ENCODE peak calls at places on chromosomes 12 and 14, in five cellular contexts. One of them, this sample, is unnamed.

GRCh38 chr14:71711619-71712018 is 220.6 kb upstream of the RGS6 start:
- DNase-seq in H1: no peak
- DNase-seq in GM12878: no peak
- DNase-seq in A549: no peak
- DNase-seq in transverse colon: no peak
- DNase-seq in this sample: no peak

GRCh38 chr14:70789961-70790360 is 19.4 kb downstream of the MAP3K9 start:
- DNase-seq in transverse colon: no peak
- DNase-seq in H1: no peak
- DNase-seq in A549: no peak
- DNase-seq in GM12878: no peak
- DNase-seq in this sample: no peak

GRCh38 chr14:75059642-75060041 is 4.2 kb downstream of the ACYP1 start:
- DNase-seq in A549: no peak
- DNase-seq in transverse colon: no peak
- DNase-seq in GM12878: no peak
- DNase-seq in H1: no peak
- DNase-seq in this sample: no peak

GRCh38 chr12:188910-189621 is 24.9 kb downstream of the SLC6A12 start:
- DNase-seq in H1: peak
- DNase-seq in GM12878: no peak
- DNase-seq in transverse colon: peak
- DNase-seq in A549: peak
- DNase-seq in this sample: no peak

GRCh38 chr12:103128862-103129501 is 171.5 kb downstream of the ASCL1 start:
- DNase-seq in GM12878: no peak
- DNase-seq in transverse colon: no peak
- DNase-seq in A549: no peak
- DNase-seq in H1: no peak
- DNase-seq in this sample: no peak

GRCh38 chr14:51562816-51563215 is 88.9 kb upstream of the FRMD6 start:
- DNase-seq in transverse colon: no peak
- DNase-seq in A549: peak
- DNase-seq in GM12878: no peak
- DNase-seq in H1: no peak
- DNase-seq in this sample: no peak

GRCh38 chr12:1552171-1552570 is 42.2 kb downstream of the FBXL14 start:
- DNase-seq in GM12878: no peak
- DNase-seq in transverse colon: no peak
- DNase-seq in A549: no peak
- DNase-seq in H1: no peak
- DNase-seq in this sample: no peak

GRCh38 chr12:53552346-53553327 is 45.4 kb upstream of the NPFF start:
- DNase-seq in transverse colon: no peak
- DNase-seq in H1: no peak
- DNase-seq in A549: no peak
- DNase-seq in GM12878: no peak
- DNase-seq in this sample: no peak

GRCh38 chr14:63867926-63868921 is 15.4 kb downstream of the SYNE2 start:
- DNase-seq in GM12878: peak
- DNase-seq in transverse colon: no peak
- DNase-seq in A549: no peak
- DNase-seq in H1: no peak
- DNase-seq in this sample: no peak

GRCh38 chr14:94671870-94672444 is 59.8 kb downstream of the SERPINA3 start:
- DNase-seq in GM12878: no peak
- DNase-seq in H1: no peak
- DNase-seq in transverse colon: no peak
- DNase-seq in A549: no peak
- DNase-seq in this sample: no peak

GRCh38 chr12:129964300-129964699 is 60.5 kb upstream of the TMEM132D start:
- DNase-seq in transverse colon: no peak
- DNase-seq in H1: no peak
- DNase-seq in A549: no peak
- DNase-seq in GM12878: no peak
- DNase-seq in this sample: no peak

GRCh38 chr12:50157259-50157658 is 9.9 kb downstream of the CERS5 start:
- DNase-seq in GM12878: no peak
- DNase-seq in transverse colon: no peak
- DNase-seq in H1: no peak
- DNase-seq in A549: no peak
- DNase-seq in this sample: no peak

GRCh38 chr12:118061876-118062791 is 1.2 kb upstream of the WSB2 start:
- DNase-seq in H1: peak
- DNase-seq in GM12878: no peak
- DNase-seq in transverse colon: peak
- DNase-seq in A549: peak
- DNase-seq in this sample: peak

GRCh38 chr12:92295523-92295922 is 149.9 kb upstream of the BTG1 start:
- DNase-seq in A549: peak
- DNase-seq in GM12878: no peak
- DNase-seq in H1: no peak
- DNase-seq in transverse colon: no peak
- DNase-seq in this sample: no peak

GRCh38 chr14:91252901-91253794 is 8.6 kb upstream of the GPR68 start:
- DNase-seq in H1: peak
- DNase-seq in GM12878: no peak
- DNase-seq in A549: no peak
- DNase-seq in transverse colon: peak
- DNase-seq in this sample: peak

GRCh38 chr14:52272375-52272774 is 4.9 kb downstream of the PTGDR start:
- DNase-seq in A549: peak
- DNase-seq in H1: peak
- DNase-seq in transverse colon: peak
- DNase-seq in GM12878: no peak
- DNase-seq in this sample: no peak

GRCh38 chr12:2924019-2924418 is 33.3 kb downstream of the TULP3 start:
- DNase-seq in transverse colon: no peak
- DNase-seq in GM12878: no peak
- DNase-seq in A549: no peak
- DNase-seq in H1: no peak
- DNase-seq in this sample: no peak

GRCh38 chr14:90496379-90496778 is 99.5 kb downstream of the CALM1 start:
- DNase-seq in transverse colon: no peak
- DNase-seq in A549: no peak
- DNase-seq in GM12878: no peak
- DNase-seq in H1: peak
- DNase-seq in this sample: no peak

GRCh38 chr12:93583993-93584392 is 11.5 kb downstream of the SOCS2 start:
- DNase-seq in H1: no peak
- DNase-seq in A549: no peak
- DNase-seq in GM12878: no peak
- DNase-seq in transverse colon: no peak
- DNase-seq in this sample: no peak

GRCh38 chr12:6570264-6570887 is 2.3 kb upstream of the NOP2 start:
- DNase-seq in A549: peak
- DNase-seq in transverse colon: peak
- DNase-seq in H1: peak
- DNase-seq in GM12878: no peak
- DNase-seq in this sample: peak

GRCh38 chr12:116800918-116801317 is 62.8 kb downstream of the RNFT2 start:
- DNase-seq in transverse colon: no peak
- DNase-seq in GM12878: no peak
- DNase-seq in H1: no peak
- DNase-seq in A549: no peak
- DNase-seq in this sample: no peak

GRCh38 chr12:125434936-125435443 is 369.8 kb downstream of the AACS start:
- DNase-seq in GM12878: peak
- DNase-seq in A549: no peak
- DNase-seq in H1: no peak
- DNase-seq in transverse colon: no peak
- DNase-seq in this sample: no peak

GRCh38 chr12:40701756-40702155 is 9.5 kb downstream of the CNTN1 start:
- DNase-seq in H1: no peak
- DNase-seq in transverse colon: no peak
- DNase-seq in A549: no peak
- DNase-seq in GM12878: no peak
- DNase-seq in this sample: no peak

GRCh38 chr12:8678661-8679111 is 16.1 kb upstream of the MFAP5 start:
- DNase-seq in A549: no peak
- DNase-seq in H1: no peak
- DNase-seq in GM12878: no peak
- DNase-seq in transverse colon: no peak
- DNase-seq in this sample: no peak

GRCh38 chr12:57280234-57281062 is 29.5 kb upstream of the STAC3 start:
- DNase-seq in H1: no peak
- DNase-seq in transverse colon: peak
- DNase-seq in A549: peak
- DNase-seq in GM12878: peak
- DNase-seq in this sample: peak

GRCh38 chr14:33332497-33332896 is 393.8 kb downstream of the NPAS3 start:
- DNase-seq in A549: no peak
- DNase-seq in H1: no peak
- DNase-seq in transverse colon: no peak
- DNase-seq in GM12878: no peak
- DNase-seq in this sample: no peak

GRCh38 chr12:108418162-108418561 is 79.1 kb upstream of the CMKLR1 start:
- DNase-seq in A549: peak
- DNase-seq in H1: no peak
- DNase-seq in GM12878: no peak
- DNase-seq in transverse colon: no peak
- DNase-seq in this sample: no peak

GRCh38 chr14:75361751-75362433 is 65.9 kb upstream of the JDP2 start:
- DNase-seq in GM12878: no peak
- DNase-seq in H1: no peak
- DNase-seq in transverse colon: no peak
- DNase-seq in A549: no peak
- DNase-seq in this sample: peak

GRCh38 chr12:127809236-127809635 is 457.7 kb upstream of the TMEM132C start:
- DNase-seq in transverse colon: no peak
- DNase-seq in A549: peak
- DNase-seq in H1: no peak
- DNase-seq in GM12878: no peak
- DNase-seq in this sample: no peak

GRCh38 chr12:24724765-24725307 is 224.1 kb downstream of the BCAT1 start:
- DNase-seq in A549: no peak
- DNase-seq in GM12878: no peak
- DNase-seq in H1: no peak
- DNase-seq in transverse colon: no peak
- DNase-seq in this sample: no peak

GRCh38 chr12:111767362-111768158 is 827 bp downstream of the ALDH2 start:
- DNase-seq in GM12878: no peak
- DNase-seq in A549: peak
- DNase-seq in H1: no peak
- DNase-seq in transverse colon: peak
- DNase-seq in this sample: no peak

DNA sequence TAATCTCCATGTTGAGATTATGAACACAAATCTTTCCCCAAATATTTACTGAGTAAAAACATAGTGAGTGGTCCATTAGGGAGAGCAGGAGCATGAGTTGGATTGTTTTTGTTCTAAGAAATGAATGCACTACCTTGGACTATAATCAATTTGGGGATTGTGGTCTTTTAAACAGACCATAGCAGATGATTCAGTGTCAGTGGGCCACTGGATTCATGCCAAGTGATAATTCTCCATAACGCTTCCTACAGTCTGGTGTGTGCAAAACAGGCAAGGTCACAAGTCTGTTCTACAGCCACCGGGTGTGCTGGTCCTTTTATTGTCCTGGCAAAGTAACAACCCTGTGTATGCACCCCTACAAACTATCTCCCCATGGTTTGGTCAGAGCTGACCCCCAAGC is 266.3 kb downstream of the APAF1 start:
- DNase-seq in transverse colon: no peak
- DNase-seq in H1: no peak
- DNase-seq in A549: no peak
- DNase-seq in GM12878: no peak
- DNase-seq in this sample: no peak
- TF ChIP-seq POLR2A in transverse colon: no peak
- TF ChIP-seq POLR2A in H1: no peak
- TF ChIP-seq POLR2A in A549: no peak
- TF ChIP-seq POLR2A in GM12878: no peak
- TF ChIP-seq POLR2A in this sample: no peak

GRCh38 chr12:75660805-75661404 is 149.5 kb upstream of the KRR1 start:
- DNase-seq in H1: no peak
- DNase-seq in GM12878: no peak
- DNase-seq in transverse colon: no peak
- DNase-seq in A549: peak
- DNase-seq in this sample: no peak
- TF ChIP-seq POLR2A in H1: no peak
- TF ChIP-seq POLR2A in GM12878: no peak
- TF ChIP-seq POLR2A in transverse colon: no peak
- TF ChIP-seq POLR2A in A549: no peak
- TF ChIP-seq POLR2A in this sample: no peak

GRCh38 chr14:35366521-35366976 is 38.0 kb downstream of the NFKBIA start:
- DNase-seq in H1: no peak
- DNase-seq in transverse colon: no peak
- DNase-seq in A549: no peak
- DNase-seq in GM12878: no peak
- DNase-seq in this sample: no peak

GRCh38 chr14:35366048-35366428 is 38.5 kb downstream of the NFKBIA start:
- DNase-seq in GM12878: no peak
- DNase-seq in A549: no peak
- DNase-seq in transverse colon: no peak
- DNase-seq in H1: no peak
- DNase-seq in this sample: no peak

GRCh38 chr14:35362911-35363374 is 41.6 kb downstream of the NFKBIA start:
- DNase-seq in H1: no peak
- DNase-seq in transverse colon: no peak
- DNase-seq in A549: no peak
- DNase-seq in GM12878: no peak
- DNase-seq in this sample: peak

GRCh38 chr14:35367056-35367372 is 37.5 kb downstream of the NFKBIA start:
- DNase-seq in A549: no peak
- DNase-seq in H1: no peak
- DNase-seq in GM12878: no peak
- DNase-seq in transverse colon: no peak
- DNase-seq in this sample: no peak

GRCh38 chr14:35365130-35366047 is 39.2 kb downstream of the NFKBIA start:
- DNase-seq in GM12878: no peak
- DNase-seq in transverse colon: peak
- DNase-seq in H1: no peak
- DNase-seq in A549: peak
- DNase-seq in this sample: peak
- TF ChIP-seq POLR2A in GM12878: no peak
- TF ChIP-seq POLR2A in transverse colon: no peak
- TF ChIP-seq POLR2A in H1: no peak
- TF ChIP-seq POLR2A in A549: no peak
- TF ChIP-seq POLR2A in this sample: peak

GRCh38 chr14:23633160-23633701 is 2.9 kb upstream of the DHRS2 start:
- DNase-seq in H1: no peak
- DNase-seq in A549: no peak
- DNase-seq in transverse colon: no peak
- DNase-seq in GM12878: no peak
- DNase-seq in this sample: no peak

GRCh38 chr14:23639048-23639890 is 3.1 kb downstream of the DHRS2 start:
- DNase-seq in GM12878: no peak
- DNase-seq in A549: no peak
- DNase-seq in transverse colon: no peak
- DNase-seq in H1: no peak
- DNase-seq in this sample: no peak

GRCh38 chr14:23639891-23640523 is 3.8 kb downstream of the DHRS2 start:
- DNase-seq in transverse colon: no peak
- DNase-seq in A549: no peak
- DNase-seq in GM12878: no peak
- DNase-seq in H1: no peak
- DNase-seq in this sample: no peak

GRCh38 chr14:23638414-23639047 is 2.4 kb downstream of the DHRS2 start:
- DNase-seq in transverse colon: no peak
- DNase-seq in GM12878: no peak
- DNase-seq in H1: no peak
- DNase-seq in A549: no peak
- DNase-seq in this sample: no peak

GRCh38 chr14:23636317-23637211 is at the start of gene DHRS2:
- DNase-seq in GM12878: no peak
- DNase-seq in H1: no peak
- DNase-seq in A549: no peak
- DNase-seq in transverse colon: no peak
- DNase-seq in this sample: no peak
- TF ChIP-seq POLR2A in GM12878: no peak
- TF ChIP-seq POLR2A in H1: no peak
- TF ChIP-seq POLR2A in A549: no peak
- TF ChIP-seq POLR2A in transverse colon: no peak
- TF ChIP-seq POLR2A in this sample: no peak

This sample was measured in uterus.